ENCODE peak calls at places on chromosomes 5 and 9, in eight cellular contexts. One of them, this sample, is unnamed.

GRCh38 chr5:149073217-149073616 is 10.4 kb upstream of the SH3TC2 start:
- DNase-seq in ELR: peak; percentile 79
- DNase-seq in WTC11: no peak
- DNase-seq in MCF 10A: no peak
- DNase-seq in stimulated activated CD4-positive, alpha-beta T cell treated with anti-CD3 and anti-CD28 coated beads, Interleukin-2, amount 100 ng/mL, for 24 hours: no peak
- DNase-seq in substantia nigra: no peak
- DNase-seq in choroid plexus epithelial cell: no peak
- DNase-seq in NCI-H146: no peak
- DNase-seq in this sample: no peak

GRCh38 chr5:124285071-124285470 is 461.4 kb downstream of the ZNF608 start:
- DNase-seq in stimulated activated CD4-positive, alpha-beta T cell treated with anti-CD3 and anti-CD28 coated beads, Interleukin-2, amount 100 ng/mL, for 24 hours: no peak
- DNase-seq in substantia nigra: no peak
- DNase-seq in MCF 10A: peak; percentile 79
- DNase-seq in ELR: no peak
- DNase-seq in WTC11: no peak
- DNase-seq in NCI-H146: peak; percentile 12
- DNase-seq in choroid plexus epithelial cell: no peak
- DNase-seq in this sample: no peak

GRCh38 chr9:109507421-109507838 is 9.3 kb upstream of the PTPN3 start:
- DNase-seq in ELR: peak; percentile 73
- DNase-seq in substantia nigra: no peak
- DNase-seq in WTC11: no peak
- DNase-seq in stimulated activated CD4-positive, alpha-beta T cell treated with anti-CD3 and anti-CD28 coated beads, Interleukin-2, amount 100 ng/mL, for 24 hours: no peak
- DNase-seq in MCF 10A: peak; percentile 89
- DNase-seq in choroid plexus epithelial cell: peak; percentile 93
- DNase-seq in NCI-H146: no peak
- DNase-seq in this sample: no peak

GRCh38 chr5:146338774-146339714 is at the start of gene POU4F3:
- DNase-seq in MCF 10A: no peak
- DNase-seq in stimulated activated CD4-positive, alpha-beta T cell treated with anti-CD3 and anti-CD28 coated beads, Interleukin-2, amount 100 ng/mL, for 24 hours: no peak
- DNase-seq in choroid plexus epithelial cell: no peak
- DNase-seq in ELR: no peak
- DNase-seq in NCI-H146: peak; percentile 29
- DNase-seq in WTC11: peak; percentile 74
- DNase-seq in substantia nigra: no peak
- DNase-seq in this sample: no peak

GRCh38 chr9:6927838-6928237 is 170.1 kb downstream of the KDM4C start:
- DNase-seq in ELR: no peak
- DNase-seq in NCI-H146: no peak
- DNase-seq in choroid plexus epithelial cell: no peak
- DNase-seq in stimulated activated CD4-positive, alpha-beta T cell treated with anti-CD3 and anti-CD28 coated beads, Interleukin-2, amount 100 ng/mL, for 24 hours: no peak
- DNase-seq in MCF 10A: no peak
- DNase-seq in substantia nigra: no peak
- DNase-seq in WTC11: no peak
- DNase-seq in this sample: no peak

GRCh38 chr5:133977161-133977787 is 8.8 kb upstream of the C5orf15 start:
- DNase-seq in substantia nigra: no peak
- DNase-seq in stimulated activated CD4-positive, alpha-beta T cell treated with anti-CD3 and anti-CD28 coated beads, Interleukin-2, amount 100 ng/mL, for 24 hours: no peak
- DNase-seq in ELR: no peak
- DNase-seq in choroid plexus epithelial cell: no peak
- DNase-seq in WTC11: no peak
- DNase-seq in MCF 10A: no peak
- DNase-seq in NCI-H146: no peak
- DNase-seq in this sample: no peak

GRCh38 chr9:114592356-114592755 is 4.8 kb downstream of the ATP6V1G1 start:
- DNase-seq in WTC11: no peak
- DNase-seq in ELR: peak; percentile 23
- DNase-seq in substantia nigra: no peak
- DNase-seq in stimulated activated CD4-positive, alpha-beta T cell treated with anti-CD3 and anti-CD28 coated beads, Interleukin-2, amount 100 ng/mL, for 24 hours: peak; percentile 25
- DNase-seq in choroid plexus epithelial cell: peak; percentile 76
- DNase-seq in MCF 10A: no peak
- DNase-seq in NCI-H146: no peak
- DNase-seq in this sample: no peak

GRCh38 chr9:126366366-126367011 is 39.9 kb downstream of the MVB12B start:
- DNase-seq in ELR: no peak
- DNase-seq in MCF 10A: no peak
- DNase-seq in choroid plexus epithelial cell: no peak
- DNase-seq in substantia nigra: peak; percentile 76
- DNase-seq in NCI-H146: no peak
- DNase-seq in WTC11: no peak
- DNase-seq in stimulated activated CD4-positive, alpha-beta T cell treated with anti-CD3 and anti-CD28 coated beads, Interleukin-2, amount 100 ng/mL, for 24 hours: no peak
- DNase-seq in this sample: no peak

GRCh38 chr5:114237766-114238165 is 124.1 kb upstream of the KCNN2 start:
- DNase-seq in MCF 10A: peak; percentile 55
- DNase-seq in NCI-H146: no peak
- DNase-seq in WTC11: no peak
- DNase-seq in substantia nigra: no peak
- DNase-seq in ELR: peak; percentile 99
- DNase-seq in stimulated activated CD4-positive, alpha-beta T cell treated with anti-CD3 and anti-CD28 coated beads, Interleukin-2, amount 100 ng/mL, for 24 hours: no peak
- DNase-seq in choroid plexus epithelial cell: peak; percentile 39
- DNase-seq in this sample: no peak

GRCh38 chr9:76699966-76700365 is 64.3 kb upstream of the PCA3 start:
- DNase-seq in NCI-H146: no peak
- DNase-seq in ELR: no peak
- DNase-seq in choroid plexus epithelial cell: peak; percentile 86
- DNase-seq in MCF 10A: peak; percentile 16
- DNase-seq in stimulated activated CD4-positive, alpha-beta T cell treated with anti-CD3 and anti-CD28 coated beads, Interleukin-2, amount 100 ng/mL, for 24 hours: no peak
- DNase-seq in substantia nigra: no peak
- DNase-seq in WTC11: no peak
- DNase-seq in this sample: no peak

GRCh38 chr5:179127136-179128040 is 67.2 kb downstream of the ZNF354C start:
- DNase-seq in substantia nigra: no peak
- DNase-seq in choroid plexus epithelial cell: no peak
- DNase-seq in NCI-H146: no peak
- DNase-seq in stimulated activated CD4-positive, alpha-beta T cell treated with anti-CD3 and anti-CD28 coated beads, Interleukin-2, amount 100 ng/mL, for 24 hours: no peak
- DNase-seq in WTC11: no peak
- DNase-seq in ELR: no peak
- DNase-seq in MCF 10A: no peak
- DNase-seq in this sample: no peak

GRCh38 chr5:84425365-84425764 is 40.7 kb upstream of the EDIL3 start:
- DNase-seq in stimulated activated CD4-positive, alpha-beta T cell treated with anti-CD3 and anti-CD28 coated beads, Interleukin-2, amount 100 ng/mL, for 24 hours: no peak
- DNase-seq in choroid plexus epithelial cell: peak; percentile 16
- DNase-seq in ELR: no peak
- DNase-seq in WTC11: no peak
- DNase-seq in NCI-H146: no peak
- DNase-seq in substantia nigra: no peak
- DNase-seq in MCF 10A: no peak
- DNase-seq in this sample: no peak

GRCh38 chr9:129617167-129617566 is 3.7 kb downstream of the C9orf50 start:
- DNase-seq in NCI-H146: no peak
- DNase-seq in stimulated activated CD4-positive, alpha-beta T cell treated with anti-CD3 and anti-CD28 coated beads, Interleukin-2, amount 100 ng/mL, for 24 hours: no peak
- DNase-seq in ELR: peak; percentile 83
- DNase-seq in MCF 10A: peak; percentile 53
- DNase-seq in WTC11: peak; percentile 59
- DNase-seq in substantia nigra: no peak
- DNase-seq in choroid plexus epithelial cell: peak; percentile 84
- DNase-seq in this sample: no peak

GRCh38 chr9:15552641-15553527 is at the start of gene CCDC171:
- DNase-seq in choroid plexus epithelial cell: peak; percentile 98
- DNase-seq in WTC11: peak; percentile 94
- DNase-seq in stimulated activated CD4-positive, alpha-beta T cell treated with anti-CD3 and anti-CD28 coated beads, Interleukin-2, amount 100 ng/mL, for 24 hours: peak; percentile 89
- DNase-seq in MCF 10A: peak; percentile 95
- DNase-seq in substantia nigra: peak; percentile 79
- DNase-seq in ELR: peak; percentile 96
- DNase-seq in NCI-H146: peak; percentile 98
- DNase-seq in this sample: peak; percentile 85

GRCh38 chr9:129319076-129319937 is 141.2 kb upstream of the IER5L start:
- DNase-seq in NCI-H146: no peak
- DNase-seq in MCF 10A: no peak
- DNase-seq in stimulated activated CD4-positive, alpha-beta T cell treated with anti-CD3 and anti-CD28 coated beads, Interleukin-2, amount 100 ng/mL, for 24 hours: no peak
- DNase-seq in WTC11: no peak
- DNase-seq in substantia nigra: no peak
- DNase-seq in choroid plexus epithelial cell: no peak
- DNase-seq in ELR: no peak
- DNase-seq in this sample: no peak

GRCh38 chr9:89550516-89550915 is 52.6 kb upstream of the SEMA4D start:
- DNase-seq in NCI-H146: no peak
- DNase-seq in WTC11: no peak
- DNase-seq in stimulated activated CD4-positive, alpha-beta T cell treated with anti-CD3 and anti-CD28 coated beads, Interleukin-2, amount 100 ng/mL, for 24 hours: no peak
- DNase-seq in choroid plexus epithelial cell: no peak
- DNase-seq in substantia nigra: no peak
- DNase-seq in ELR: no peak
- DNase-seq in MCF 10A: no peak
- DNase-seq in this sample: no peak

GRCh38 chr5:142277796-142278195 is 47.0 kb downstream of the SPRY4 start:
- DNase-seq in NCI-H146: no peak
- DNase-seq in ELR: no peak
- DNase-seq in stimulated activated CD4-positive, alpha-beta T cell treated with anti-CD3 and anti-CD28 coated beads, Interleukin-2, amount 100 ng/mL, for 24 hours: no peak
- DNase-seq in substantia nigra: no peak
- DNase-seq in MCF 10A: no peak
- DNase-seq in WTC11: no peak
- DNase-seq in choroid plexus epithelial cell: no peak
- DNase-seq in this sample: no peak

GRCh38 chr5:80147119-80147815 is 108.6 kb downstream of the SERINC5 start:
- DNase-seq in substantia nigra: no peak
- DNase-seq in MCF 10A: no peak
- DNase-seq in NCI-H146: no peak
- DNase-seq in ELR: no peak
- DNase-seq in stimulated activated CD4-positive, alpha-beta T cell treated with anti-CD3 and anti-CD28 coated beads, Interleukin-2, amount 100 ng/mL, for 24 hours: no peak
- DNase-seq in WTC11: no peak
- DNase-seq in choroid plexus epithelial cell: no peak
- DNase-seq in this sample: no peak

GRCh38 chr9:129648092-129648763 is 6.3 kb upstream of the ASB6 start:
- DNase-seq in ELR: peak; percentile 60
- DNase-seq in WTC11: no peak
- DNase-seq in choroid plexus epithelial cell: no peak
- DNase-seq in NCI-H146: no peak
- DNase-seq in MCF 10A: no peak
- DNase-seq in substantia nigra: no peak
- DNase-seq in stimulated activated CD4-positive, alpha-beta T cell treated with anti-CD3 and anti-CD28 coated beads, Interleukin-2, amount 100 ng/mL, for 24 hours: no peak
- DNase-seq in this sample: no peak

GRCh38 chr5:92637247-92637646 is 943.8 kb downstream of the NR2F1-AS1 start:
- DNase-seq in stimulated activated CD4-positive, alpha-beta T cell treated with anti-CD3 and anti-CD28 coated beads, Interleukin-2, amount 100 ng/mL, for 24 hours: no peak
- DNase-seq in ELR: no peak
- DNase-seq in WTC11: no peak
- DNase-seq in choroid plexus epithelial cell: no peak
- DNase-seq in NCI-H146: no peak
- DNase-seq in MCF 10A: no peak
- DNase-seq in substantia nigra: no peak
- DNase-seq in this sample: no peak

GRCh38 chr5:32446660-32447059 is 2.1 kb upstream of the ZFR start:
- DNase-seq in ELR: no peak
- DNase-seq in NCI-H146: no peak
- DNase-seq in choroid plexus epithelial cell: no peak
- DNase-seq in WTC11: no peak
- DNase-seq in MCF 10A: no peak
- DNase-seq in stimulated activated CD4-positive, alpha-beta T cell treated with anti-CD3 and anti-CD28 coated beads, Interleukin-2, amount 100 ng/mL, for 24 hours: no peak
- DNase-seq in substantia nigra: no peak
- DNase-seq in this sample: no peak

GRCh38 chr9:33132249-33132772 is 34.8 kb downstream of the B4GALT1 start:
- DNase-seq in NCI-H146: no peak
- DNase-seq in ELR: peak; percentile 87
- DNase-seq in MCF 10A: peak; percentile 84
- DNase-seq in WTC11: no peak
- DNase-seq in stimulated activated CD4-positive, alpha-beta T cell treated with anti-CD3 and anti-CD28 coated beads, Interleukin-2, amount 100 ng/mL, for 24 hours: no peak
- DNase-seq in substantia nigra: no peak
- DNase-seq in choroid plexus epithelial cell: peak; percentile 55
- DNase-seq in this sample: no peak